ENCODE peak calls at places on chromosomes 1 and 21, in nine cellular contexts. M, W, A, T, S, N, O, K and Z are unnamed samples.

GRCh38 chr1:31154000-31154631 is 85.6 kb downstream of the NKAIN1 start:
- DNase-seq in A (no peak), K (peak), M (peak), W (no peak), O (no peak), N (no peak), S (no peak), T (no peak), Z (peak)

GRCh38 chr1:14826172-14826636 is 227.7 kb downstream of the KAZN start:
- DNase-seq in O (no peak), W (peak), M (peak), T (no peak), K (peak), A (no peak), N (no peak), S (no peak), Z (peak)

GRCh38 chr1:171226757-171227370 is 21.4 kb upstream of the FMO1 start:
- DNase-seq in W (peak), N (peak), S (peak), M (peak), T (no peak), O (peak), A (peak), K (peak), Z (peak)

GRCh38 chr1:210123383-210123782 is 109.2 kb upstream of the SERTAD4 start:
- DNase-seq in M (no peak), S (no peak), W (no peak), N (no peak), T (no peak), O (no peak), A (no peak), K (peak), Z (no peak)

GRCh38 chr1:109446236-109446635 is 20.0 kb upstream of the PSMA5 start:
- DNase-seq in K (no peak), T (no peak), M (no peak), S (no peak), W (no peak), A (no peak), O (no peak), N (no peak), Z (no peak)

GRCh38 chr1:189619682-189620332 is 857.9 kb downstream of the BRINP3 start:
- DNase-seq in K (peak), O (no peak), A (peak), W (peak), T (no peak), S (no peak), N (no peak), M (peak), Z (peak)

GRCh38 chr1:11960276-11960675 is 20.0 kb upstream of the MFN2 start:
- DNase-seq in M (no peak), T (no peak), A (no peak), S (no peak), O (no peak), K (no peak), W (no peak), N (no peak), Z (no peak)

GRCh38 chr1:220803401-220804201 is 16.9 kb downstream of the MTARC1 start:
- DNase-seq in W (peak), O (peak), N (no peak), M (peak), K (no peak), S (no peak), A (peak), T (no peak), Z (peak)

GRCh38 chr1:916173-917075 is 7.3 kb upstream of the SAMD11 start:
- DNase-seq in M (no peak), O (peak), A (no peak), N (no peak), W (no peak), S (no peak), K (no peak), T (no peak), Z (peak)

GRCh38 chr21:36698160-36699025 is 522 bp upstream of the SIM2 start:
- DNase-seq in T (no peak), O (no peak), A (peak), N (peak), S (peak), M (no peak), W (no peak), K (no peak), Z (no peak)

GRCh38 chr1:233075045-233075444 is 124.6 kb downstream of the NTPCR start:
- DNase-seq in S (no peak), W (peak), T (no peak), M (peak), K (peak), N (no peak), A (peak), O (no peak), Z (peak)

GRCh38 chr1:5989731-5990271 is 2.4 kb downstream of the NPHP4 start:
- DNase-seq in A (no peak), K (no peak), T (no peak), S (no peak), M (no peak), O (no peak), N (no peak), W (no peak), Z (no peak)

GRCh38 chr1:13730751-13731482 is 30.9 kb downstream of the PRDM2 start:
- DNase-seq in O (no peak), N (no peak), A (no peak), S (peak), T (no peak), W (peak), K (no peak), M (no peak), Z (no peak)
- TF ChIP-seq CTCF in O (no peak), N (no peak), A (no peak), S (no peak), T (no peak), W (no peak), K (no peak), M (no peak), Z (no peak)

GRCh38 chr1:161373442-161373841 is 5.8 kb upstream of the CFAP126 start:
- DNase-seq in O (no peak), T (no peak), W (no peak), S (no peak), N (no peak), K (no peak), A (no peak), M (no peak), Z (no peak)

GRCh38 chr1:161364332-161364731 is 3.3 kb downstream of the CFAP126 start:
- DNase-seq in A (no peak), W (no peak), O (no peak), S (no peak), N (no peak), K (no peak), T (no peak), M (no peak), Z (no peak)

GRCh38 chr1:161365207-161365606 is 2.5 kb downstream of the CFAP126 start:
- DNase-seq in S (no peak), N (no peak), W (no peak), A (no peak), T (no peak), M (no peak), O (no peak), K (no peak), Z (no peak)

DNA sequence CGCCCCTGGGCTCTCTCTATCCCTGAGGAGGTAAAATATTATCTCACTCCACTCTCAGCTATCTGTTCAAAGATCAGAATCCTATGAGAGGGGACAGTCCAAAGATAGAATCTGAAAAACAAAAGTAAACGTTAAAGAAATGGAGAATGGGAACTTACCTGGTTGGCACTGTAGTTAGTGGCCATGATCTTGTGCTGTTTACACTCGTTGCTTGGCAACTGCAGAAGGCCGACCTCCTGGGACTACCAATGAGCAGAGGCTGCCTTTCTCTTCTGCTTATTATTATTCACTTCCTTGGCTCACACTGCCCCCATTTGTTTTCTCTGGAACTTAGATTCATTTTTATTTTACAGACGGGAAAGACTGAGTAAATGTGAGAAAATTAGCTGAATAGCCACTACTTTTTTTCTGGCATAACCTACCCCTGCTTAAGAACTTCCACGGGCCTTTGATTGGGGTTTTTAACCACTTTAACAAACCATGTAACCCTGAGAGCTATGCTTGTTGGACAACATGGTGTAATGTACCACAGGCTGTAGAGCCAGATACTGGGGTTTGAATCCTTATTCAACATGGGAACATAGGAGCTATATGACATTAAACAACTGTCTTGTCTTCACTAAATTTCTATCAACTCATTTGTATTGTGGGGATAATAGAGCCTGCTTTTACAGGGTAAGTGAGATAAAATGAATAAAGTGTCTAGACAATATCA is at the start of gene CFAP126:
- DNase-seq in O (peak), T (no peak), K (peak), M (peak), N (peak), S (peak), A (peak), W (peak), Z (peak)
- TF ChIP-seq CTCF in O (no peak), T (no peak), K (no peak), M (peak), N (no peak), S (no peak), A (peak), W (peak), Z (peak)

GRCh38 chr1:21853130-21853424 is 41.0 kb downstream of the LDLRAD2 start:
- DNase-seq in K (no peak), T (no peak), W (no peak), A (no peak), N (no peak), S (no peak), O (no peak), M (no peak), Z (no peak)

GRCh38 chr1:21854751-21855131 is 42.7 kb downstream of the LDLRAD2 start:
- DNase-seq in A (no peak), N (no peak), W (no peak), T (no peak), S (no peak), O (no peak), K (no peak), M (no peak), Z (no peak)

GRCh38 chr1:21857142-21857839 is 45.2 kb downstream of the LDLRAD2 start:
- DNase-seq in O (peak), T (no peak), A (no peak), K (peak), S (no peak), N (no peak), W (peak), M (peak), Z (no peak)

GRCh38 chr1:21854090-21854750 is 42.2 kb downstream of the LDLRAD2 start:
- DNase-seq in N (no peak), T (no peak), K (no peak), A (no peak), S (no peak), W (no peak), M (no peak), O (no peak), Z (no peak)

DNA sequence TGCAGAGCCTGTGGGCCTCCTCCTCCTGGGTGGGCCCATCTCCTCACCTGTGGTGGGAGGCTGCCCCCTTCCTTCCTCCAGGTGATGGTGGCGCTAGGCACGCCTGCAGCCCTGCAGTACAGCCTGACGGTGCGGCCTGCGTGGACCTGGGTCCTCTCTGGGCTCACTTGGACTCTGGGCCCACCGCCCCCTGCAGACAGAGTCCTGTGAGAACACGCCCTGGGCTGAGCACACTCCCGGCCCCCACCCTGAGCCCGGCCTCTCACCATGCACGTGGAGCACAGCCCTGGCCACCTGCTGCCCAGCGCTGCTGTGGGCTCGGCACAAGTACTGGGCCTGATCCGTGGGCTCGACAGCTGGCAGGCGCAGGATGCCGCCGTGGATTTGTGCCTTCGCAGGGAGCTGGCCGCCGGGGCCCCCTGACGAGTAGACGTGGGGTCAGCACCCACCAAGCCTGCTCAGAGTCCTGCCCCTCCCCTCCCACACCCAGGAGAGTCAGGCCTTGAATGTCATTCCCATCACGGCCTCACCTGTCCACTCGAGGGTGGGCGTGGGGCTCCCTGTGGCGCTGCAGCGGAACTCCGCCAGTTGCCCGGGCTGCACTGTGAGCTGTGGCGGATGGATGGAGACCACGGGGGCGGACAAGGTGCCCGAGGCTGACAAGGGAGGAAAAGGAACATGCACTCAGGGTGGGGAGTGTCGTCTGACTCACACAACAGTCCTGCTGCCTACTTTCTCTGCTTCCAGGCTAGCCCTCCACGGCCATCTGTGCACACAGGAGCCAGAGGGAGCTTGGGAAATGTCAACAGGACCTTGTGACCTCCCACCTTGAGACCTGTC is 43.4 kb downstream of the LDLRAD2 start:
- DNase-seq in W (peak), M (no peak), S (no peak), A (no peak), N (no peak), O (peak), K (no peak), T (no peak), Z (no peak)
- TF ChIP-seq CTCF in W (no peak), M (no peak), S (no peak), A (no peak), N (no peak), O (no peak), K (no peak), T (no peak), Z (no peak)

GRCh38 chr1:114316204-114316603 is 162.5 kb upstream of the SYT6 start:
- DNase-seq in S (no peak), M (no peak), A (no peak), T (no peak), W (no peak), O (no peak), K (no peak), N (no peak), Z (no peak)
- TF ChIP-seq CTCF in S (no peak), M (no peak), A (no peak), T (no peak), W (no peak), O (no peak), K (no peak), N (no peak), Z (no peak)